ENCODE peak calls at places on chromosomes 1 and 21, in six cellular contexts. O is fibroblast of the aortic adventitia; J is heart left ventricle; F is activated CD4-positive, CD25-positive, alpha-beta regulatory T cell treated with anti-CD3 and anti-CD28 coated beads, Interleukin-2, amount 50 U/mL, for 72 hours; K is CMK; X is hypothalamus. B is an unnamed sample.

GRCh38 chr1:113871597-113872113 is at the start of gene PTPN22:
- DNase-seq in F (peak), K (peak), O (peak), J (peak), X (no peak), B (peak)

GRCh38 chr1:91631718-91632330 is 131.2 kb downstream of the CDC7 start:
- DNase-seq in F (no peak), X (no peak), K (no peak), O (no peak), J (no peak), B (no peak)

GRCh38 chr1:50724626-50725286 is 235.3 kb downstream of the FAF1 start:
- DNase-seq in J (no peak), X (no peak), F (no peak), K (no peak), O (no peak), B (peak)

GRCh38 chr1:147493349-147493748 is 48.0 kb upstream of the BCL9 start:
- DNase-seq in J (no peak), O (no peak), F (no peak), X (no peak), K (no peak), B (no peak)

GRCh38 chr1:184988506-184988905 is 14.2 kb upstream of the NIBAN1 start:
- DNase-seq in K (no peak), O (peak), X (no peak), J (no peak), F (no peak), B (no peak)

GRCh38 chr1:59972216-59972924 is 45.8 kb upstream of the CYP2J2 start:
- DNase-seq in K (no peak), X (no peak), O (peak), F (no peak), J (no peak), B (no peak)

GRCh38 chr21:43827015-43827611 is 37.7 kb downstream of the RRP1 start:
- DNase-seq in F (no peak), X (no peak), O (peak), J (no peak), K (no peak), B (no peak)

GRCh38 chr1:26010800-26011199 is 10.8 kb upstream of the EXTL1 start:
- DNase-seq in J (no peak), O (no peak), X (no peak), F (no peak), K (no peak), B (no peak)

GRCh38 chr21:24375201-24375600 is 1232.1 kb downstream of the MRPL39 start:
- DNase-seq in F (no peak), O (no peak), J (no peak), X (no peak), K (no peak), B (no peak)

GRCh38 chr1:116506132-116507004 is 64.5 kb downstream of the CD58 start:
- DNase-seq in K (no peak), J (no peak), O (no peak), X (no peak), F (no peak), B (no peak)

GRCh38 chr1:77891200-77891599 is 2.8 kb downstream of the NEXN start:
- DNase-seq in X (no peak), J (no peak), F (no peak), K (no peak), O (no peak), B (no peak)

GRCh38 chr1:221562542-221563475 is 179.1 kb downstream of the DUSP10 start:
- DNase-seq in X (no peak), O (no peak), F (no peak), J (no peak), K (no peak), B (no peak)

GRCh38 chr21:21860888-21861287 is 862.7 kb downstream of the NCAM2 start:
- DNase-seq in J (no peak), F (no peak), X (no peak), O (no peak), K (no peak), B (no peak)

GRCh38 chr21:32475162-32475812 is 62.8 kb downstream of the EVA1C start:
- DNase-seq in F (no peak), K (no peak), X (no peak), O (peak), J (no peak), B (no peak)

GRCh38 chr1:13792429-13792828 is 92.4 kb downstream of the PRDM2 start:
- DNase-seq in K (no peak), J (no peak), F (no peak), X (no peak), O (peak), B (no peak)

GRCh38 chr1:53183277-53183990 is 13.2 kb upstream of the CPT2 start:
- DNase-seq in X (no peak), J (peak), O (peak), F (no peak), K (no peak), B (no peak)

GRCh38 chr1:109261006-109261405 is 11.7 kb downstream of the CELSR2 start:
- DNase-seq in F (no peak), J (no peak), K (no peak), X (no peak), O (no peak), B (no peak)

GRCh38 chr1:150554086-150554452 is 4.9 kb downstream of the ADAMTSL4 start:
- DNase-seq in X (no peak), F (no peak), K (no peak), J (no peak), O (no peak), B (no peak)

GRCh38 chr1:231750296-231750695 is 123.7 kb downstream of the DISC1 start:
- DNase-seq in J (no peak), X (no peak), O (no peak), F (no peak), K (no peak), B (no peak)

GRCh38 chr1:2554621-2555387 is 1.4 kb upstream of the TNFRSF14 start:
- DNase-seq in F (peak), K (peak), O (no peak), X (no peak), J (peak), B (peak)

GRCh38 chr1:165434264-165434663 is 10.7 kb downstream of the RXRG start:
- DNase-seq in J (no peak), F (no peak), O (no peak), X (no peak), K (no peak), B (no peak)

GRCh38 chr1:61094677-61095076 is 12.3 kb downstream of the NFIA start:
- DNase-seq in O (no peak), J (no peak), F (no peak), K (no peak), X (no peak), B (no peak)

GRCh38 chr1:84859866-84860265 is 33.1 kb downstream of the LPAR3 start:
- DNase-seq in F (no peak), X (no peak), J (no peak), K (no peak), O (no peak), B (no peak)

GRCh38 chr1:26703466-26703865 is 7.7 kb downstream of the ARID1A start:
- DNase-seq in J (no peak), K (no peak), X (no peak), F (no peak), O (peak), B (no peak)

GRCh38 chr1:63693956-63694607 is 79.7 kb upstream of the ROR1 start:
- DNase-seq in K (no peak), J (no peak), O (peak), X (no peak), F (no peak), B (no peak)

GRCh38 chr21:17513214-17514123 is 626 bp downstream of the CXADR start:
- DNase-seq in O (peak), F (peak), K (no peak), J (peak), X (no peak), B (no peak)

GRCh38 chr1:152917794-152918193 is 9.4 kb downstream of the IVL start:
- DNase-seq in O (peak), F (no peak), K (no peak), J (no peak), X (no peak), B (no peak)

GRCh38 chr1:16017461-16018303 is at the start of gene HSPB7:
- DNase-seq in J (peak), X (no peak), K (no peak), F (no peak), O (peak), B (no peak)

GRCh38 chr1:27011976-27012563 is 580 bp downstream of the TENT5B start:
- DNase-seq in F (no peak), J (no peak), O (no peak), X (no peak), K (no peak), B (no peak)

B was measured in GF-D8.